ENCODE peak calls at places on chromosomes 4 and X, in eight cellular contexts. R is left lung, Q is psoas muscle, E is kidney epithelial cell, S is left ventricle myocardium inferior, I is cardiac fibroblast, O is lung, V is HL-60. T is an unnamed sample.
A peak's percentile ranks its signal among the peaks of the same experiment; 100 is the strongest.

GRCh38 chr4:48290146-48290772 is 20.6 kb upstream of the TEC start:
- DNase-seq in I (peak; percentile 36), R (no peak), O (no peak), V (no peak), E (no peak), S (no peak), Q (no peak), T (no peak)

GRCh38 chr4:126779446-126780166 is 853.2 kb upstream of the INTU start:
- DNase-seq in R (no peak), S (no peak), Q (no peak), I (no peak), O (no peak), E (no peak), V (no peak), T (no peak)

GRCh38 chr4:31918891-31919290 is 1198.7 kb downstream of the PCDH7 start:
- DNase-seq in E (no peak), R (no peak), S (no peak), V (peak; percentile 84), Q (no peak), O (no peak), I (peak; percentile 6), T (no peak)

GRCh38 chrX:136064661-136065043 is 79.4 kb downstream of the SLC9A6 start:
- DNase-seq in E (no peak), O (no peak), V (no peak), R (no peak), Q (no peak), S (no peak), I (no peak), T (no peak)

GRCh38 chr4:1777822-1778641 is 15.1 kb upstream of the FGFR3 start:
- DNase-seq in E (no peak), I (no peak), O (no peak), Q (no peak), S (no peak), V (no peak), R (no peak), T (no peak)

GRCh38 chr4:181728567-181728966 is 514.6 kb upstream of the TENM3 start:
- DNase-seq in R (no peak), O (no peak), V (no peak), I (no peak), E (no peak), Q (no peak), S (no peak), T (no peak)

GRCh38 chr4:2081540-2081939 is 22.4 kb downstream of the NAT8L start:
- DNase-seq in S (no peak), E (no peak), I (no peak), O (no peak), Q (no peak), V (no peak), R (peak; percentile 36), T (no peak)

GRCh38 chr4:84531689-84532088 is 32.6 kb upstream of the NKX6-1 start:
- DNase-seq in Q (no peak), V (no peak), R (no peak), S (no peak), O (no peak), E (no peak), I (no peak), T (no peak)

GRCh38 chrX:128365523-128365922 is 313.3 kb upstream of the ACTRT1 start:
- DNase-seq in V (peak; percentile 6), R (no peak), Q (no peak), E (no peak), S (no peak), I (no peak), O (no peak), T (no peak)

GRCh38 chr4:2935762-2936743 is 27.2 kb downstream of the NOP14 start:
- DNase-seq in R (no peak), V (no peak), I (peak; percentile 63), S (peak; percentile 13), Q (no peak), E (peak; percentile 72), O (no peak), T (no peak)

GRCh38 chr4:24260922-24261581 is 323.3 kb downstream of the DHX15 start:
- DNase-seq in S (no peak), R (no peak), V (no peak), Q (no peak), E (no peak), O (peak; percentile 38), I (no peak), T (no peak)

GRCh38 chr4:152784490-152785195 is 4.9 kb downstream of the ARFIP1 start:
- DNase-seq in S (no peak), O (no peak), Q (no peak), I (peak; percentile 87), R (no peak), V (peak; percentile 18), E (no peak), T (peak; percentile 57)

GRCh38 chr4:77001907-77002306 is 52.4 kb downstream of the SEPTIN11 start:
- DNase-seq in V (no peak), Q (no peak), S (no peak), R (no peak), O (no peak), E (no peak), I (peak; percentile 74), T (no peak)
- H3K4me3 ChIP-seq in V (no peak overlapping the region), Q (no peak overlapping the region), S (no peak overlapping the region), R (no peak overlapping the region), O (no peak overlapping the region), E (no peak overlapping the region), I (no peak overlapping the region), T (no peak overlapping the region)

GRCh38 chr4:4524364-4524763 is 17.5 kb downstream of the STX18 start:
- DNase-seq in V (no peak), R (no peak), Q (no peak), I (no peak), E (no peak), S (no peak), O (no peak), T (no peak)
- TF ChIP-seq CTCF in V (no peak), R (no peak), Q (no peak), I (no peak), E (no peak), S (no peak), O (no peak), T (no peak)

GRCh38 chrX:20265221-20265725 is 1.4 kb downstream of the RPS6KA3 start:
- DNase-seq in Q (peak; percentile 73), I (peak; percentile 74), R (peak; percentile 82), O (peak; percentile 57), E (peak; percentile 14), S (peak; percentile 42), V (no peak), T (no peak)

GRCh38 chrX:20265726-20266681 is 705 bp downstream of the RPS6KA3 start:
- DNase-seq in E (no peak), R (peak; percentile 79), Q (peak; percentile 28), I (peak; percentile 37), S (peak; percentile 15), V (no peak), O (peak; percentile 29), T (no peak)

GRCh38 chrX:20266810-20267598 is at the start of gene RPS6KA3:
- DNase-seq in E (peak; percentile 23), R (peak; percentile 97), I (peak; percentile 83), O (peak; percentile 91), S (peak; percentile 90), V (peak; percentile 56), Q (peak; percentile 88), T (no peak)

GRCh38 chrX:20260885-20261284 is 5.8 kb downstream of the RPS6KA3 start:
- DNase-seq in R (no peak), I (no peak), O (no peak), V (no peak), Q (no peak), S (no peak), E (no peak), T (no peak)

GRCh38 chrX:20263474-20263873 is 3.2 kb downstream of the RPS6KA3 start:
- DNase-seq in V (no peak), O (no peak), Q (no peak), R (no peak), S (no peak), E (no peak), I (peak; percentile 42), T (no peak)
- H3K4me3 ChIP-seq in V (no peak overlapping the region), O (no peak overlapping the region), Q (peak overlapping the region; percentile 74), R (no peak overlapping the region), S (no peak overlapping the region), E (no peak overlapping the region), I (no peak overlapping the region), T (peak overlapping the region; percentile 4)

DNA sequence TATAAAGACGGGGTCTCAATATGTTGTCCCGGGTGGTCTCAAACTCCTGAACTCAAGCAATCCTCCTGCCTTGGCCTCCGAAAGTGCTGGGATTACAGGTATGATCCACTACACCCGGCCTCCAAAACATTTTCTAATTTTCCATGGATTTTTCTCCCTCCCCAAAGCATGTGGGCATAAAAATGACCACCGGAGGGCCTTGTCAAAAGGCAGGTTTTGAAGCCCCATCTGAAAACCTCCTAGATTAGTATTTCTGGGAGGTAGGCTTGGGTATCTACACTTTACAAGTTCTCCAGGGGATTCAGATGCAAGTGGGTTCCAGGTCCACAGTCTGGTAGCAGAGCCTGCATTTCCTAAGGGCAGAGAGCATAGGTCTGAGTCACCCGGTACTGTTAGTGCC is 1.4 kb upstream of the GPR173 start:
- DNase-seq in V (no peak), S (no peak), Q (no peak), I (peak; percentile 15), E (no peak), R (no peak), O (no peak), T (no peak)
- TF ChIP-seq CTCF in V (no peak), S (no peak), Q (no peak), I (peak; percentile 26), E (peak; percentile 32), R (peak; percentile 9), O (no peak), T (peak; percentile 42)

T was measured in HFF-Myc.